ENCODE peak calls at places on chromosomes 16 and 17, in four cellular contexts. One of them, this sample, is unnamed.

GRCh38 chr17:67615011-67615561 is 102.7 kb upstream of the NOL11 start:
- DNase-seq in Caco-2: no peak
- DNase-seq in GM23338: peak
- DNase-seq in lower lobe of right lung: no peak
- DNase-seq in this sample: no peak

GRCh38 chr17:35607239-35607817 is 20.2 kb downstream of the AP2B1 start:
- DNase-seq in Caco-2: no peak
- DNase-seq in GM23338: no peak
- DNase-seq in lower lobe of right lung: no peak
- DNase-seq in this sample: no peak

GRCh38 chr17:67003231-67003630 is 38.7 kb downstream of the CACNG4 start:
- DNase-seq in Caco-2: no peak
- DNase-seq in GM23338: no peak
- DNase-seq in lower lobe of right lung: no peak
- DNase-seq in this sample: no peak

GRCh38 chr17:72270530-72270929 is 149.7 kb downstream of the SOX9 start:
- DNase-seq in Caco-2: no peak
- DNase-seq in GM23338: no peak
- DNase-seq in lower lobe of right lung: no peak
- DNase-seq in this sample: no peak

GRCh38 chr16:73173396-73173795 is 125.5 kb upstream of the ZFHX3 start:
- DNase-seq in Caco-2: no peak
- DNase-seq in GM23338: no peak
- DNase-seq in lower lobe of right lung: no peak
- DNase-seq in this sample: no peak

GRCh38 chr17:10881959-10882358 is 44.1 kb upstream of the PIRT start:
- DNase-seq in Caco-2: no peak
- DNase-seq in GM23338: no peak
- DNase-seq in lower lobe of right lung: no peak
- DNase-seq in this sample: no peak

GRCh38 chr17:68424861-68425260 is 32.4 kb downstream of the WIPI1 start:
- DNase-seq in Caco-2: peak
- DNase-seq in GM23338: peak
- DNase-seq in lower lobe of right lung: peak
- DNase-seq in this sample: peak

GRCh38 chr17:79851461-79851817 is 12.2 kb upstream of the CBX4 start:
- DNase-seq in Caco-2: no peak
- DNase-seq in GM23338: no peak
- DNase-seq in lower lobe of right lung: peak
- DNase-seq in this sample: no peak

GRCh38 chr17:70938311-70938710 is 769.0 kb downstream of the KCNJ2 start:
- DNase-seq in Caco-2: no peak
- DNase-seq in GM23338: no peak
- DNase-seq in lower lobe of right lung: no peak
- DNase-seq in this sample: no peak

DNA sequence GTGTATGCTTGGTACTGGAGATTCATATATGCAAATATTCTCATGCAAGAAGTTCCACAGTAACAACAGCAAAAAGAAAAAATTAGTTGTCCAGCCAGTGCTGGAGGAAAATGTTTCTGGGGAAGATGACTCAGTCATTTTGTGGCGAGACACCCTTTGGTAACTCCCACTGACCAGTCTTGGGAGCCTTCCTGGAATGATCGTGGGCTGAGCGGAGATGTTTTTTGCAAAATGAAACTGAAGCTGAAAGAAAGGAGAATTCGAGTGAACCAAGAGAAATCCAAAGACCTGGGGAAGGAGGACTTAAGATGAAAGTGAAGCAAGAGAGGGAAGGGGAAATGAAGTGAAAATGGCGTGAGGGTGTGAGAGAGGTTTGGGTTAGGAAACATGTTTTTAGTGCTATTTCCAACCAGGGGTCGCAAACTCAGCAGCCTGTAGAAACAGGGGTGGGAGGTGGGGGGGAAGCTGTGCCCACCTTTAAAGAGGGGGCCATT is 5.2 kb downstream of the ITPRIPL2 start:
- DNase-seq in Caco-2: no peak
- DNase-seq in GM23338: no peak
- DNase-seq in lower lobe of right lung: no peak
- DNase-seq in this sample: peak
- H3K4me3 ChIP-seq in Caco-2: no peak
- H3K4me3 ChIP-seq in GM23338: no peak
- H3K4me3 ChIP-seq in lower lobe of right lung: peak
- H3K4me3 ChIP-seq in this sample: no peak

GRCh38 chr17:81424151-81424550 is 28.9 kb downstream of the BAHCC1 start:
- DNase-seq in Caco-2: no peak
- DNase-seq in GM23338: no peak
- DNase-seq in lower lobe of right lung: no peak
- DNase-seq in this sample: no peak

GRCh38 chr17:81422776-81423697 is 27.8 kb downstream of the BAHCC1 start:
- DNase-seq in Caco-2: no peak
- DNase-seq in GM23338: no peak
- DNase-seq in lower lobe of right lung: peak
- DNase-seq in this sample: peak

GRCh38 chr17:81420769-81421462 is 25.7 kb downstream of the BAHCC1 start:
- DNase-seq in Caco-2: no peak
- DNase-seq in GM23338: no peak
- DNase-seq in lower lobe of right lung: peak
- DNase-seq in this sample: no peak

GRCh38 chr17:81424613-81425017 is 29.4 kb downstream of the BAHCC1 start:
- DNase-seq in Caco-2: no peak
- DNase-seq in GM23338: no peak
- DNase-seq in lower lobe of right lung: no peak
- DNase-seq in this sample: no peak

DNA sequence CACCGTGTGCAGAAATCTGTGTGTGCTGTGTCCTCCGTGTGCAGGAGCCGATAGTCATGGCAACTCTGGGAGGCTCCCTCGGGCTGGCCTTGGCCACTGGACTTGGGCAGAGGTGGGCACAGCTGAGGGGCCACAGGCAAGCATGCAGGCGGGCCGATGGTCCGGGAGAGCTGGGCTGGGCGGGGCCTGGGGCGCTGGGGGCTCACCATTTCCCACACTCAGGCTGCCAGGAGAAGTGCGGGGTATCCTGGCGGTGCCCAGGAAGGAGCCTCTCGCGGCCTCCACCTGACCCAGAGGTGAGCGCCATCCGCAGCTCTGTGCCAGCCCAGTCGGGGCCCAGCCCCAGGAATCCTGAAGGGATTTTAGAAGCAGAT is 28.4 kb downstream of the BAHCC1 start:
- DNase-seq in Caco-2: no peak
- DNase-seq in GM23338: no peak
- DNase-seq in lower lobe of right lung: no peak
- DNase-seq in this sample: no peak
- H3K4me3 ChIP-seq in Caco-2: no peak
- H3K4me3 ChIP-seq in GM23338: no peak
- H3K4me3 ChIP-seq in lower lobe of right lung: no peak
- H3K4me3 ChIP-seq in this sample: no peak

GRCh38 chr17:58334661-58335060 is 6.1 kb upstream of the TSPOAP1 start:
- DNase-seq in Caco-2: no peak
- DNase-seq in GM23338: no peak
- DNase-seq in lower lobe of right lung: peak
- DNase-seq in this sample: no peak
- H3K4me3 ChIP-seq in Caco-2: no peak
- H3K4me3 ChIP-seq in GM23338: no peak
- H3K4me3 ChIP-seq in lower lobe of right lung: no peak
- H3K4me3 ChIP-seq in this sample: no peak

GRCh38 chr17:65739026-65739425 is 177.6 kb upstream of the AXIN2 start:
- DNase-seq in Caco-2: no peak
- DNase-seq in GM23338: no peak
- DNase-seq in lower lobe of right lung: no peak
- DNase-seq in this sample: no peak

GRCh38 chr17:65743313-65743665 is 181.8 kb upstream of the AXIN2 start:
- DNase-seq in Caco-2: no peak
- DNase-seq in GM23338: no peak
- DNase-seq in lower lobe of right lung: no peak
- DNase-seq in this sample: peak

GRCh38 chr17:65745241-65745640 is 183.8 kb upstream of the AXIN2 start:
- DNase-seq in Caco-2: no peak
- DNase-seq in GM23338: no peak
- DNase-seq in lower lobe of right lung: no peak
- DNase-seq in this sample: no peak

GRCh38 chr17:65741690-65742089 is 180.2 kb upstream of the AXIN2 start:
- DNase-seq in Caco-2: no peak
- DNase-seq in GM23338: no peak
- DNase-seq in lower lobe of right lung: no peak
- DNase-seq in this sample: no peak

DNA sequence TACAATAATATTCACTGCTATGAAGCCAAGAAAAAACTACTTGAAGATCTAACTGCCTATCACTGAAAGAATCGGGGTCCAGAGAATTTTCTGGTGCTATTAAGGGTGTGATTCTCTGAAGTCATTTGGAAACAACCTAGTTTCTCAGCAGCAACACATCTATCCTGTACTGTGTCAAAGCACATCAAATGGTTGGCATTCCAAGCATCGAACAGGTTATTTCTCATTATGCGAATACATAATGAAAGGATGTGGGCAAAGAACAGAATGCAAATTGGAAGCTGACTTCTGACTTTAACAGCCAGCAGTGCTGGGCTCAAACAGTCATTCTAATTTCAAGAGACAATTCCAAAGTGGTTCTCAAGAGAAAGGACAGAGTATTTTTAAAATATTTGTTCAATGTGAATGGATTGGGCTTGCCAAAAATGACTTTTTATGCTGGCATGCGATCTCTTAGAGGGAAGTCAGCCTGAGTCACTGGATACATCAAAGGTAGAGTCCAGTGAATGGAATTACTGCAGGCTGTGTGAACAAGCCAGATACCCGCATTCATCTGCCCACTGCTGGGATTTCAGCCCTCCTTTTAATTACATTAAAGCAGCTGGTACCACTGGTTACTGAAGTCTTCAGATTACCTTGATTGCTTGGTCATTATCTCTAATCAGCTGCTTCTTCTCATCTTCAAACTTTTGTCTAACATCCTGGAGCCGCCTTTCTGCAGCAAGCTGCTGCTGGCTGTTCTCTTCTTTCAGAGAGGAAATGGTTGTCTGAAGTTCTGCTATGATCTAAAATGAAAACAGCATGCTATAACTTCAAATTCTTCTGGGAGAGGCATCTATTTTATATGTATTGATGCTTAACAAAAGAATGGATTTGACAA is 181.2 kb upstream of the AXIN2 start:
- DNase-seq in Caco-2: no peak
- DNase-seq in GM23338: peak
- DNase-seq in lower lobe of right lung: no peak
- DNase-seq in this sample: peak
- H3K4me3 ChIP-seq in Caco-2: no peak
- H3K4me3 ChIP-seq in GM23338: no peak
- H3K4me3 ChIP-seq in lower lobe of right lung: no peak
- H3K4me3 ChIP-seq in this sample: no peak

GRCh38 chr17:54902017-54902416 is 1.4 kb downstream of the TOM1L1 start:
- DNase-seq in Caco-2: no peak
- DNase-seq in GM23338: no peak
- DNase-seq in lower lobe of right lung: no peak
- DNase-seq in this sample: no peak

GRCh38 chr17:54907385-54907784 is 6.7 kb downstream of the TOM1L1 start:
- DNase-seq in Caco-2: no peak
- DNase-seq in GM23338: no peak
- DNase-seq in lower lobe of right lung: no peak
- DNase-seq in this sample: no peak

GRCh38 chr17:54903375-54903774 is 2.7 kb downstream of the TOM1L1 start:
- DNase-seq in Caco-2: peak
- DNase-seq in GM23338: no peak
- DNase-seq in lower lobe of right lung: peak
- DNase-seq in this sample: no peak

GRCh38 chr17:54902611-54903010 is 2.0 kb downstream of the TOM1L1 start:
- DNase-seq in Caco-2: no peak
- DNase-seq in GM23338: no peak
- DNase-seq in lower lobe of right lung: no peak
- DNase-seq in this sample: no peak

GRCh38 chr17:54906713-54907112 is 6.1 kb downstream of the TOM1L1 start:
- DNase-seq in Caco-2: no peak
- DNase-seq in GM23338: no peak
- DNase-seq in lower lobe of right lung: no peak
- DNase-seq in this sample: no peak
- H3K4me3 ChIP-seq in Caco-2: no peak
- H3K4me3 ChIP-seq in GM23338: no peak
- H3K4me3 ChIP-seq in lower lobe of right lung: no peak
- H3K4me3 ChIP-seq in this sample: no peak

DNA sequence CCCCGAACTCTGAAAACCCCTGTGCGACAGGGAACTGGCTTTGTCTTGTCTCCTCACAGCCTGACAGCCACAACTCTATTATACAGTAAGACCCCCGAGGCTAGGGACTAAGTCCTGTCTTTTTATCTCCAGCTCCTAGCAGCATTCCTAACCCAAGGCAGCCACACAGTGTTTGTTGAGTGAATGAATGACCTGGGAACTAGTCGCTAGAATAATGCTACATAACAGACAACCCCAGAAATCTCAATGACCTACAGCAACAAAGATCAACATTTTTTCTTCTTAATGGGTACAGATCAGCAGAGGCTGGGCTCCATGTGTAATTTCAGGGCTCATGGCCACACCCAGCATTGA is 71.4 kb upstream of the TNRC6C start:
- DNase-seq in Caco-2: no peak
- DNase-seq in GM23338: no peak
- DNase-seq in lower lobe of right lung: no peak
- DNase-seq in this sample: no peak
- H3K4me3 ChIP-seq in Caco-2: peak
- H3K4me3 ChIP-seq in GM23338: peak
- H3K4me3 ChIP-seq in lower lobe of right lung: peak
- H3K4me3 ChIP-seq in this sample: no peak

GRCh38 chr16:89562027-89562599 is 1.6 kb downstream of the RPL13 start:
- DNase-seq in Caco-2: no peak
- DNase-seq in GM23338: no peak
- DNase-seq in lower lobe of right lung: no peak
- DNase-seq in this sample: peak
- H3K4me3 ChIP-seq in Caco-2: peak
- H3K4me3 ChIP-seq in GM23338: peak
- H3K4me3 ChIP-seq in lower lobe of right lung: peak
- H3K4me3 ChIP-seq in this sample: peak

DNA sequence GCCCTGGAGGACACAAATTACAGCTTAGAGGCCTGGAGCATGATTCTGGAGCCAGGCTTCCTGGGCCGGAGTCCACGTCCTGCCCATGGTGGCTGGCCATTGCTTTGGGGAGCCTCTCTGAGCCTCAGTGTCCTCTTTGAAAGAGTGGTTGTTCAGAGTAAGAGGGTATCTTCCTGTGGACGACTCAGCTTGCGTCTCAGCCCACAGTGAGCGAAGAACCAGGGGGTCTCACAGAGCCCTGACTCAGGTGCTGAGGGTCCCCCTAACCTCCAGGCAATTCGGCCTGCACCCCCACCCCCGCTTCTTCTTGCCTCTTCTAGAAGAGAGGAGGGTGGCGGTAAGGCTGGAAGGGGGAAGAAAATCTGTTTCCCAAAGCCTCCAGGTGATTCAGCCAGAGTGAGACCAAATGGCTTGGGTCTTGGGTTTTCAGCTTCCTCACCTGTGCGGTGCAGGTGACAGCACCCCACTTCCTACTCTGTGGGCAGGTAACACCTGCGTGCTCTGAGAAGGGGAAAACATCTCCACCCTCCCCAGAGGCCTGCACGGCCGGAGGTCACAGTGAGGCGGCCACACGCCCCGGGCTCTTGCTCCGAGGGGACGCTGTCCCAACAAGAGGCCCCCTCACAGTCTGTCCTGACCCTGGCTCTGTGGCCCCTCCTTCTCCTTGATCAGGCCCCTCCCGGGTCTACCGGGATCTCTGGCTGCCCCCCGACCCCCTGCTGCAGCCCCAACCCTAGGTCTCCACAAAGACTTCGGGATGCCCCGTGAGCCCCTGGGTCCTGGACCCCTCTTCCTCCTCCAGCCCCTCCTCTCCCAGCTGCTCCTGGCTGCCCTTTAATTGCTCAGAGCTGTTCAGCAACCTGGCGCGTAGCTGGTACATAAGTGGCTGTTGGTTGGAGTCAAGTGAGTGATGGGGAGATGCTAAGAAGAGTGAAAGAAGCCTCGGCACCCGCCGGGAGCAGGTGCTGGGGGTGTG is 119.2 kb downstream of the METRNL start:
- DNase-seq in Caco-2: no peak
- DNase-seq in GM23338: no peak
- DNase-seq in lower lobe of right lung: peak
- DNase-seq in this sample: no peak
- H3K4me3 ChIP-seq in Caco-2: no peak
- H3K4me3 ChIP-seq in GM23338: no peak
- H3K4me3 ChIP-seq in lower lobe of right lung: peak
- H3K4me3 ChIP-seq in this sample: no peak

This sample was measured in trophoblast cell.